ENCODE peak calls at places on chromosomes 11 and 22, in six cellular contexts. U, A, W, Q, V and G are unnamed samples.

GRCh38 chr22:31488988-31489617 is 539 bp downstream of the EIF4ENIF1 start:
- DNase-seq in V (peak; percentile 53), W (peak; percentile 42), Q (no peak), A (peak; percentile 58), U (no peak), G (peak; percentile 6)

GRCh38 chr11:88543902-88544655 is 206.5 kb upstream of the CTSC start:
- DNase-seq in Q (peak; percentile 58), A (peak; percentile 85), V (peak; percentile 90), W (peak; percentile 93), U (peak; percentile 96), G (peak; percentile 75)

GRCh38 chr11:132367293-132367692 is 996.9 kb downstream of the NTM start:
- DNase-seq in Q (no peak), W (no peak), U (no peak), V (no peak), A (no peak), G (no peak)

GRCh38 chr11:70070736-70071135 is 7.4 kb upstream of the ANO1 start:
- DNase-seq in U (no peak), W (no peak), A (no peak), Q (no peak), V (no peak), G (peak; percentile 46)

GRCh38 chr11:723120-723883 is 17.3 kb downstream of the EPS8L2 start:
- DNase-seq in A (peak; percentile 65), Q (no peak), W (peak; percentile 53), V (no peak), U (no peak), G (no peak)

GRCh38 chr22:38176170-38176741 is 5.4 kb downstream of the PLA2G6 start:
- DNase-seq in W (peak; percentile 86), Q (no peak), U (peak; percentile 66), A (peak; percentile 78), V (no peak), G (no peak)

GRCh38 chr11:19890308-19890707 is 177.7 kb downstream of the NAV2 start:
- DNase-seq in A (no peak), V (peak; percentile 86), U (peak; percentile 70), W (peak; percentile 97), Q (no peak), G (no peak)

GRCh38 chr11:120029321-120029720 is 108.6 kb downstream of the TRIM29 start:
- DNase-seq in Q (no peak), U (no peak), W (no peak), A (no peak), V (no peak), G (no peak)

GRCh38 chr11:87529486-87529885 is 491.8 kb downstream of the TMEM135 start:
- DNase-seq in A (no peak), U (no peak), Q (no peak), V (no peak), W (peak; percentile 10), G (no peak)

GRCh38 chr11:16605440-16605970 is 132.9 kb upstream of the C11orf58 start:
- DNase-seq in V (peak; percentile 53), W (peak; percentile 43), A (peak; percentile 18), Q (no peak), U (no peak), G (no peak)

GRCh38 chr11:30992513-30992849 is 377.1 kb downstream of the DCDC1 start:
- DNase-seq in U (no peak), A (no peak), W (no peak), Q (no peak), V (peak; percentile 57), G (no peak)

GRCh38 chr22:31935961-31936635 is 8.2 kb upstream of the YWHAH start:
- DNase-seq in Q (no peak), W (no peak), U (no peak), A (no peak), V (peak; percentile 57), G (no peak)

GRCh38 chr11:70845761-70846160 is 406.6 kb downstream of the SHANK2 start:
- DNase-seq in U (no peak), V (no peak), W (no peak), A (no peak), Q (no peak), G (no peak)

GRCh38 chr22:44024288-44024908 is at the start of gene PARVB:
- DNase-seq in V (no peak), W (peak; percentile 29), Q (no peak), U (no peak), A (peak; percentile 38), G (peak; percentile 82)

GRCh38 chr11:46836431-46836830 is 9.6 kb downstream of the CKAP5 start:
- DNase-seq in V (no peak), W (no peak), U (no peak), A (no peak), Q (no peak), G (no peak)

GRCh38 chr11:45045692-45046471 is 95.2 kb upstream of the TP53I11 start:
- DNase-seq in Q (peak; percentile 11), V (peak; percentile 53), U (no peak), W (peak; percentile 43), A (peak; percentile 38), G (no peak)

GRCh38 chr22:20268350-20269012 is 363 bp upstream of the RTN4R start:
- DNase-seq in Q (peak; percentile 31), A (peak; percentile 70), U (no peak), W (peak; percentile 56), V (peak; percentile 59), G (no peak)

GRCh38 chr11:68008381-68009337 is 1.5 kb upstream of the ALDH3B1 start:
- DNase-seq in A (no peak), Q (no peak), W (no peak), V (no peak), U (no peak), G (no peak)

GRCh38 chr22:46592390-46592872 is 27.8 kb upstream of the GRAMD4 start:
- DNase-seq in W (peak; percentile 71), Q (peak; percentile 32), A (peak; percentile 70), V (peak; percentile 50), U (peak; percentile 16), G (no peak)

GRCh38 chr22:20993304-20994127 is 8.4 kb downstream of the THAP7 start:
- DNase-seq in Q (no peak), U (no peak), V (no peak), W (no peak), A (no peak), G (no peak)

GRCh38 chr11:31995525-31996123 is 95.2 kb upstream of the RCN1 start:
- DNase-seq in W (peak; percentile 43), V (no peak), U (no peak), A (peak; percentile 10), Q (no peak), G (no peak)

GRCh38 chr11:111718436-111719325 is 47.5 kb downstream of the PPP2R1B start:
- DNase-seq in A (no peak), U (no peak), V (no peak), W (peak; percentile 69), Q (no peak), G (no peak)

GRCh38 chr11:38814670-38815069 is 2216.6 kb upstream of the RAG2 start:
- DNase-seq in Q (no peak), U (no peak), A (no peak), W (peak; percentile 81), V (no peak), G (no peak)

GRCh38 chr22:42114721-42115120 is 15.9 kb downstream of the CYP2D6 start:
- DNase-seq in W (peak; percentile 24), V (peak; percentile 58), Q (no peak), A (no peak), U (no peak), G (no peak)

GRCh38 chr22:38467904-38468760 is at the start of gene KDELR3:
- DNase-seq in W (peak; percentile 83), V (peak; percentile 53), Q (no peak), A (peak; percentile 77), U (no peak), G (no peak)

GRCh38 chr11:119889728-119890280 is 160.8 kb upstream of the NECTIN1 start:
- DNase-seq in V (no peak), Q (no peak), U (no peak), A (no peak), W (no peak), G (no peak)

GRCh38 chr11:19055016-19055415 is 5.5 kb downstream of the MRGPRX2 start:
- DNase-seq in Q (no peak), A (no peak), V (no peak), W (no peak), U (no peak), G (no peak)

GRCh38 chr22:45600791-45601730 is 70.6 kb upstream of the ATXN10 start:
- DNase-seq in W (peak; percentile 38), U (no peak), Q (no peak), A (no peak), V (no peak), G (no peak)

GRCh38 chr22:36835903-36836302 is 19.1 kb upstream of the PVALB start:
- DNase-seq in U (no peak), W (no peak), Q (no peak), A (no peak), V (no peak), G (no peak)

GRCh38 chr11:26187639-26188038 is 144.3 kb upstream of the ANO3 start:
- DNase-seq in U (no peak), W (peak; percentile 66), Q (no peak), V (peak; percentile 26), A (no peak), G (no peak)

GRCh38 chr11:107562647-107563208 is 2.8 kb downstream of the ALKBH8 start:
- DNase-seq in A (no peak), U (peak; percentile 55), Q (no peak), V (no peak), W (peak; percentile 87), G (no peak)

GRCh38 chr22:29842740-29843139 is 4.7 kb upstream of the ASCC2 start:
- DNase-seq in V (peak; percentile 24), A (no peak), U (peak; percentile 79), Q (peak; percentile 15), W (peak; percentile 82), G (no peak)

GRCh38 chr11:34192481-34193401 is 87.3 kb downstream of the NAT10 start:
- DNase-seq in W (peak; percentile 98), A (peak; percentile 51), U (peak; percentile 90), Q (peak; percentile 48), V (peak; percentile 47), G (peak; percentile 89)

GRCh38 chr11:69010964-69011623 is 2.0 kb downstream of the MRGPRF start:
- DNase-seq in V (peak; percentile 74), U (no peak), W (peak; percentile 91), A (peak; percentile 57), Q (no peak), G (peak; percentile 94)

GRCh38 chr11:15688351-15688792 is 573.6 kb downstream of the INSC start:
- DNase-seq in Q (no peak), V (no peak), W (no peak), A (no peak), U (no peak), G (peak; percentile 77)